ENCODE peak calls at places on chromosome 19, in ten cellular contexts. L is IMR-90; B is ascending aorta; T is lung; S is DND-41; R is CD4-positive, CD25-positive, alpha-beta regulatory T cell; O is suprapubic skin; H is CD8-positive, alpha-beta memory T cell; E is GM23248; U is tibial artery. C is an unnamed sample.

GRCh38 chr19:38849147-38849745 is 540 bp downstream of the HNRNPL start:
- DNase-seq in T (peak; percentile 96), U (peak; percentile 98), B (peak; percentile 82), H (peak; percentile 96), O (peak; percentile 96), L (peak; percentile 92), R (peak; percentile 95), E (peak; percentile 98), S (peak; percentile 97), C (no peak)

GRCh38 chr19:5803441-5803751 is 1.5 kb upstream of the NRTN start:
- DNase-seq in O (no peak), U (no peak), H (no peak), T (no peak), B (no peak), E (no peak), L (no peak), S (no peak), R (no peak), C (no peak)

GRCh38 chr19:17680235-17680722 is 7.9 kb downstream of the UNC13A start:
- DNase-seq in O (no peak), H (peak; percentile 58), E (peak; percentile 86), B (peak; percentile 72), U (peak; percentile 94), R (peak; percentile 5), L (peak; percentile 62), S (no peak), T (peak; percentile 42), C (no peak)

GRCh38 chr19:34317311-34317927 is 47.6 kb upstream of the GPI start:
- DNase-seq in R (peak; percentile 15), H (peak; percentile 23), L (no peak), O (no peak), S (no peak), U (no peak), E (peak; percentile 47), T (no peak), B (no peak), C (no peak)

GRCh38 chr19:5484398-5485285 is 29.4 kb downstream of the ZNRF4 start:
- DNase-seq in E (peak; percentile 34), T (no peak), R (no peak), H (no peak), U (no peak), L (peak; percentile 60), S (no peak), O (no peak), B (no peak), C (no peak)

GRCh38 chr19:6297202-6297601 is 17.4 kb upstream of the MLLT1 start:
- DNase-seq in S (peak; percentile 29), U (no peak), R (no peak), H (no peak), T (no peak), O (no peak), E (no peak), B (no peak), L (no peak), C (no peak)

GRCh38 chr19:47765522-47766358 is 12.8 kb upstream of the SELENOW start:
- DNase-seq in H (no peak), S (peak; percentile 50), T (peak; percentile 63), O (no peak), E (peak; percentile 72), R (peak; percentile 18), L (peak; percentile 44), U (peak; percentile 79), B (no peak), C (no peak)

GRCh38 chr19:5489511-5489910 is 34.3 kb downstream of the ZNRF4 start:
- DNase-seq in T (no peak), L (no peak), B (no peak), S (no peak), R (no peak), H (no peak), O (no peak), U (no peak), E (peak; percentile 22), C (no peak)

GRCh38 chr19:33868076-33868735 is 71.5 kb downstream of the KCTD15 start:
- DNase-seq in T (no peak), O (no peak), E (peak; percentile 24), U (no peak), H (no peak), R (no peak), B (no peak), L (no peak), S (no peak), C (no peak)

GRCh38 chr19:22533761-22534160 is 100.4 kb upstream of the ZNF492 start:
- DNase-seq in B (no peak), E (no peak), H (no peak), L (no peak), T (no peak), S (no peak), U (no peak), O (no peak), R (no peak), C (no peak)

GRCh38 chr19:22528956-22529355 is 105.2 kb upstream of the ZNF492 start:
- DNase-seq in R (no peak), U (no peak), B (no peak), O (no peak), H (no peak), S (no peak), L (no peak), E (no peak), T (no peak), C (no peak)

GRCh38 chr19:22527554-22527953 is 105.4 kb upstream of the ZNF98 start:
- DNase-seq in S (no peak), U (no peak), L (no peak), T (no peak), B (no peak), O (no peak), R (no peak), H (no peak), E (no peak), C (no peak)

GRCh38 chr19:22530042-22530441 is 104.1 kb upstream of the ZNF492 start:
- DNase-seq in R (no peak), E (no peak), H (no peak), U (no peak), B (no peak), S (no peak), O (no peak), L (no peak), T (no peak), C (no peak)

GRCh38 chr19:22532388-22533310 is 101.5 kb upstream of the ZNF492 start:
- DNase-seq in U (peak; percentile 83), B (peak; percentile 95), E (no peak), T (peak; percentile 37), O (no peak), R (no peak), L (no peak), S (no peak), H (no peak), C (no peak)
- H3K9me3 ChIP-seq in U (no peaks in the 10 kb centered on the region), B (no peaks in the 10 kb centered on the region), E (no peaks in the 10 kb centered on the region), T (peaks cover 13% of the 10 kb centered on the region), O (peaks cover 14% of the 10 kb centered on the region), R (peaks cover 30% of the 10 kb centered on the region), L (peaks cover 12% of the 10 kb centered on the region), S (peaks cover 9% of the 10 kb centered on the region), H (no peaks in the 10 kb centered on the region), C (no peaks in the 10 kb centered on the region)

GRCh38 chr19:22472180-22472637 is 50.1 kb upstream of the ZNF98 start:
- DNase-seq in H (no peak), O (no peak), L (no peak), S (no peak), U (no peak), T (no peak), E (no peak), R (no peak), B (no peak), C (no peak)
- H3K9me3 ChIP-seq in H (peaks cover 39% of the 10 kb centered on the region), O (peaks cover 73% of the 10 kb centered on the region), L (peaks cover 20% of the 10 kb centered on the region), S (peaks cover 53% of the 10 kb centered on the region), U (peaks cover 79% of the 10 kb centered on the region), T (peaks cover 10% of the 10 kb centered on the region), E (peaks cover 17% of the 10 kb centered on the region), R (peaks cover 75% of the 10 kb centered on the region), B (peaks cover 100% of the 10 kb centered on the region), C (peaks cover 14% of the 10 kb centered on the region)

DNA sequence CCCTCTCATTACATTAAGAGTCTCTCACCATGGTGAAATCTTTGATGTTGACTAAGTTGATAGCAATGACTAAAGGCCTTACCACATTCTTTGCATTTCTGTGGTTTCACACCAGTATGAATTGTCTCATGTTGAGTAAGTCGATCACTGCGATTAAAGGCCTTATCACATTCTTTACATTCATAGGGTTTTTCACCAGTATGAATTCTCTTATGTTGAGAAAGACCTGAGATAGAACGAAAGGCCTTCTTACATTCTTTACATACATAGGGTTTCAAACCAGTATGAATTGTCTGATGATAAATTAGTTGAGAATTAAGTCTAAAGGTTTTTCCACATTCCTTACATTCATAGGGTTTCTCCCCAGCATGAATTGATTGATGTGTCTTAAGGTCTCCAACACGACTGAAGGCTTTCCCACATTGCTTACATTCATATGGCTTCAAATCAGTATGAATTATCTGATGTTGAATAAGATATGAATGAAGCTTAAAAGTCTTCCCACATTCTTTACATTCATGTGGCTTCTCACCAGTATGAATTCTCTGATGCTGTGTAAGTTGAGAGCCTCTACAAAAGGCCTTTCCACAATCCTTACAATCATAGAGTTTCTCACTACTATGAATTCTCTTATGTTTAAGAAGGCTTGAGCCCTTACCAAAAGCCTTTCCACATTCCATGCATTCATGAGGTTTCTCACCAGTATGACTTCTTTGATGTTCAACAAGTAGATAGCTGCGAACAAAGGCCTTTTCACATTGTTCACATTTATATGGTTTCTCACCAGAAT is 45.6 kb downstream of the ZNF283 start:
- DNase-seq in T (no peak), S (no peak), H (no peak), B (no peak), L (no peak), U (no peak), O (no peak), R (no peak), E (no peak), C (no peak)
- H3K9me3 ChIP-seq in T (peaks cover 8% of the 10 kb centered on the region), S (peaks cover 40% of the 10 kb centered on the region), H (peaks cover 26% of the 10 kb centered on the region), B (peaks cover 93% of the 10 kb centered on the region), L (peaks cover 39% of the 10 kb centered on the region), U (peaks cover 79% of the 10 kb centered on the region), O (peaks cover 50% of the 10 kb centered on the region), R (peaks cover 84% of the 10 kb centered on the region), E (peaks cover 39% of the 10 kb centered on the region), C (peaks cover 18% of the 10 kb centered on the region)

GRCh38 chr19:40025938-40026596 is 29.2 kb downstream of the ZNF546 start:
- DNase-seq in U (no peak), O (no peak), T (no peak), S (no peak), H (no peak), R (no peak), B (no peak), L (no peak), E (no peak), C (no peak)

GRCh38 chr19:40023969-40024368 is 27.1 kb downstream of the ZNF546 start:
- DNase-seq in L (no peak), T (no peak), U (no peak), O (no peak), B (no peak), E (no peak), R (no peak), S (no peak), H (no peak), C (no peak)

DNA sequence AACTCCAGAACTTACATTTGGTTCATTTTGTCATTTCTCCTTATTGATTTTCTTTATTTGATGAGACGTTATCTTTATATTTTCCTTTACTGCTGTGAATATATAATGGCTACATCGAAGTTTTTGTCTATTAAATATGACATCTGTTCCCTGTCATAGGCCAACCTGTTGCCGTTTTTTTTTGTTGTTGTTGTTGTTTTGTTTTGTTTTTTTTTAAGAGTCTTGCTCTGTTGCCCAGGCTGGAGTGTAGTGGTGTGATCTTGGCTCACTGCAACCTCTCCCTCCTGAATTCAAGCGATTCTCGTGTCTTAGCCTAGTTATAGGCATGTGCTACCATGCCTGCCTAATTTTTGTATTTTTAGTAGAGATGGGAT is 29.4 kb downstream of the ZNF780B start:
- DNase-seq in T (no peak), H (no peak), U (no peak), L (no peak), E (no peak), R (no peak), S (no peak), O (no peak), B (no peak), C (no peak)
- H3K9me3 ChIP-seq in T (peaks cover 27% of the 10 kb centered on the region), H (peaks cover 57% of the 10 kb centered on the region), U (peaks cover 87% of the 10 kb centered on the region), L (peaks cover 58% of the 10 kb centered on the region), E (peaks cover 5% of the 10 kb centered on the region), R (peaks cover 91% of the 10 kb centered on the region), S (peaks cover 61% of the 10 kb centered on the region), O (peaks cover 77% of the 10 kb centered on the region), B (peaks cover 99% of the 10 kb centered on the region), C (peaks cover 6% of the 10 kb centered on the region)

GRCh38 chr19:8880864-8881488 is 48.8 kb downstream of the MBD3L1 start:
- DNase-seq in O (no peak), L (no peak), E (no peak), U (no peak), H (no peak), T (no peak), S (no peak), B (no peak), R (no peak), C (no peak)
- H3K9me3 ChIP-seq in O (no peaks in the 10 kb centered on the region), L (peaks cover 35% of the 10 kb centered on the region), E (no peaks in the 10 kb centered on the region), U (peaks cover 13% of the 10 kb centered on the region), H (no peaks in the 10 kb centered on the region), T (peaks cover 27% of the 10 kb centered on the region), S (no peaks in the 10 kb centered on the region), B (no peaks in the 10 kb centered on the region), R (no peaks in the 10 kb centered on the region), C (peaks cover 4% of the 10 kb centered on the region)

C was measured in keratinocyte.